ENCODE peak calls at places on chromosomes 2 and 18, in ten cellular contexts. Q, Z, W, B, M, A, T, C, J and I are unnamed samples.

GRCh38 chr2:195984951-195985726 is 83.5 kb downstream of the DNAH7 start:
- DNase-seq in M (no peak), J (peak; percentile 53), T (no peak), C (no peak), B (no peak), Q (no peak), W (no peak), A (no peak), Z (no peak), I (no peak)

GRCh38 chr2:109439897-109440506 is 173.8 kb downstream of the SEPTIN10 start:
- DNase-seq in Q (no peak), Z (no peak), B (no peak), A (no peak), C (no peak), J (no peak), T (no peak), W (no peak), M (no peak), I (no peak)

GRCh38 chr2:147045113-147045512 is 799.7 kb upstream of the ACVR2A start:
- DNase-seq in Z (no peak), B (peak; percentile 50), W (peak; percentile 69), M (no peak), Q (peak; percentile 67), C (peak; percentile 6), J (peak; percentile 42), T (no peak), A (peak; percentile 55), I (peak; percentile 52)

GRCh38 chr2:169258045-169258601 is 104.2 kb downstream of the LRP2 start:
- DNase-seq in Q (no peak), Z (no peak), W (no peak), J (no peak), T (no peak), A (no peak), M (no peak), C (no peak), B (no peak), I (no peak)

GRCh38 chr2:20194097-20194989 is 30.6 kb downstream of the SDC1 start:
- DNase-seq in Q (no peak), W (no peak), B (no peak), C (no peak), M (no peak), J (no peak), A (no peak), T (no peak), Z (no peak), I (no peak)

GRCh38 chr2:33476793-33477190 is 343 bp downstream of the RASGRP3 start:
- DNase-seq in C (no peak), J (no peak), A (no peak), M (no peak), W (no peak), Q (no peak), B (no peak), Z (no peak), T (no peak), I (no peak)

GRCh38 chr18:36298113-36298701 is 694 bp downstream of the FHOD3 start:
- DNase-seq in M (no peak), C (no peak), J (no peak), A (no peak), Z (no peak), T (no peak), W (no peak), Q (no peak), B (no peak), I (peak; percentile 36)

GRCh38 chr2:147844691-147845607 is at the start of gene ACVR2A:
- DNase-seq in C (peak; percentile 29), B (peak; percentile 51), A (peak; percentile 57), W (peak; percentile 38), J (peak; percentile 47), T (peak; percentile 68), Q (peak; percentile 76), Z (no peak), M (peak; percentile 52), I (peak; percentile 45)

GRCh38 chr18:50666536-50666935 is 106.6 kb downstream of the MAPK4 start:
- DNase-seq in T (no peak), B (no peak), Z (no peak), J (no peak), M (no peak), C (no peak), Q (no peak), A (no peak), W (no peak), I (no peak)

GRCh38 chr2:144424559-144425240 is 95.2 kb downstream of the ZEB2 start:
- DNase-seq in W (peak; percentile 31), A (no peak), T (no peak), C (no peak), Z (no peak), J (no peak), Q (no peak), B (no peak), M (no peak), I (no peak)

GRCh38 chr2:85926931-85927527 is 38.2 kb upstream of the ST3GAL5 start:
- DNase-seq in Z (no peak), B (no peak), Q (no peak), C (no peak), J (no peak), A (no peak), W (no peak), M (no peak), T (no peak), I (no peak)

GRCh38 chr2:9812945-9813311 is 30.3 kb upstream of the TAF1B start:
- DNase-seq in T (no peak), C (no peak), W (no peak), Z (no peak), M (no peak), Q (no peak), B (no peak), A (no peak), J (no peak), I (no peak)
- H3K27ac ChIP-seq in T (no peak overlapping the region), C (no peak overlapping the region), W (no peak overlapping the region), Z (no peak overlapping the region), M (no peak overlapping the region), Q (no peak overlapping the region), B (no peak overlapping the region), A (no peak overlapping the region), J (no peak overlapping the region), I (peak overlapping the region; percentile 49)

DNA sequence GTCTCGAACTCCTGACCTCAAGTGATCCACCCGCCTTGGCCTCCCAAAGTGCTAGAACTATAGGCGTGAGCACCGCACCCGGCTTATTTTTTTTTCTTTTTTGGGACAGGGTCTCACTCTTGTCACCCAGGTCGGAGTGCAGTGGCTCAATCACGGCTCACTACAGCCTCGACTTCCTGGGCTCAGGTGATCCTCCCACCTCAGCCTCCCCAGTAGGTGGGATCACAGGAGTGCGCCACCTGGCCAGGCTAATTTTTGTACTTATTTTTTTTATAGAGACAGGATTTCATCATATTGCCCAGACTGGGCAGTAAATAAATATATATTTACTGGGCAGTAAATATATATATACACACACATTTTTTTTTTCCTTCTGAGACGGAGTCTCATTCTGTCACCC is 2.6 kb downstream of the ATP5F1A start:
- DNase-seq in J (no peak), Z (no peak), T (no peak), B (no peak), M (no peak), Q (no peak), C (no peak), A (no peak), W (no peak), I (no peak)
- H3K4me3 ChIP-seq in J (no peak overlapping the region), Z (no peak overlapping the region), T (no peak overlapping the region), B (no peak overlapping the region), M (no peak overlapping the region), Q (no peak overlapping the region), C (no peak overlapping the region), A (no peak overlapping the region), W (no peak overlapping the region), I (no peak overlapping the region)

GRCh38 chr2:102796337-102796736 is 34.5 kb downstream of the TMEM182 start:
- DNase-seq in B (no peak), A (no peak), T (no peak), Z (no peak), Q (no peak), J (no peak), C (no peak), M (no peak), W (no peak), I (no peak)

GRCh38 chr2:102797486-102797885 is 35.7 kb downstream of the TMEM182 start:
- DNase-seq in J (no peak), A (no peak), C (no peak), B (no peak), W (no peak), M (no peak), Z (no peak), Q (no peak), T (no peak), I (no peak)

GRCh38 chr2:102798181-102798580 is 36.4 kb downstream of the TMEM182 start:
- DNase-seq in M (no peak), W (no peak), T (no peak), A (no peak), C (no peak), J (no peak), B (no peak), Z (no peak), Q (no peak), I (no peak)

GRCh38 chr2:102792538-102793208 is 30.8 kb downstream of the TMEM182 start:
- DNase-seq in M (no peak), J (no peak), Z (no peak), A (no peak), T (no peak), C (no peak), Q (no peak), W (no peak), B (no peak), I (no peak)

GRCh38 chr2:102795641-102796040 is 33.8 kb downstream of the TMEM182 start:
- DNase-seq in Z (no peak), Q (no peak), J (no peak), T (no peak), W (no peak), A (no peak), M (no peak), B (no peak), C (no peak), I (no peak)
- H3K27ac ChIP-seq in Z (no peak overlapping the region), Q (no peak overlapping the region), J (no peak overlapping the region), T (no peak overlapping the region), W (no peak overlapping the region), A (no peak overlapping the region), M (no peak overlapping the region), B (no peak overlapping the region), C (no peak overlapping the region), I (no peak overlapping the region)

GRCh38 chr2:220935789-220936321 is 636.2 kb downstream of the EPHA4 start:
- DNase-seq in A (no peak), T (no peak), M (no peak), C (no peak), W (no peak), Z (no peak), Q (no peak), B (no peak), J (peak; percentile 16), I (no peak)

GRCh38 chr2:220937231-220937630 is 634.9 kb downstream of the EPHA4 start:
- DNase-seq in Q (no peak), C (no peak), A (no peak), M (no peak), Z (no peak), B (no peak), J (no peak), T (no peak), W (no peak), I (no peak)

GRCh38 chr2:220932041-220932440 is 640.1 kb downstream of the EPHA4 start:
- DNase-seq in W (no peak), C (no peak), B (no peak), Z (no peak), M (no peak), A (no peak), J (no peak), T (no peak), Q (no peak), I (no peak)

GRCh38 chr2:220940646-220941045 is 631.5 kb downstream of the EPHA4 start:
- DNase-seq in Q (no peak), A (no peak), Z (no peak), C (no peak), T (no peak), W (no peak), B (no peak), M (no peak), J (no peak), I (no peak)

GRCh38 chr2:220936641-220937197 is 635.4 kb downstream of the EPHA4 start:
- DNase-seq in Q (no peak), C (no peak), T (no peak), J (no peak), B (no peak), Z (no peak), W (no peak), A (no peak), M (no peak), I (no peak)
- H3K4me3 ChIP-seq in Q (no peak overlapping the region), C (no peak overlapping the region), T (no peak overlapping the region), J (no peak overlapping the region), B (no peak overlapping the region), Z (no peak overlapping the region), W (no peak overlapping the region), A (no peak overlapping the region), M (no peak overlapping the region), I (no peak overlapping the region)